ENCODE peak calls at places on chromosomes 11 and 22, in six cellular contexts. M, F, I, G, D and Q are unnamed samples.

GRCh38 chr22:49768961-49769690 is 58.5 kb downstream of the BRD1 start:
- ATAC-seq in M (peak; percentile 32), F (peak; percentile 31), I (peak; percentile 91), G (no peak), D (peak; percentile 44), Q (peak; percentile 52)

GRCh38 chr11:33160147-33160546 is 1.1 kb downstream of the CSTF3 start:
- ATAC-seq in M (no peak), F (no peak), I (no peak), G (no peak), D (no peak), Q (no peak)

GRCh38 chr11:409008-409599 is 5.7 kb downstream of the SIGIRR start:
- ATAC-seq in M (no peak), F (no peak), I (no peak), G (no peak), D (no peak), Q (no peak)

GRCh38 chr11:100925935-100926334 is 203.7 kb downstream of the PGR start:
- ATAC-seq in M (no peak), F (no peak), I (no peak), G (no peak), D (no peak), Q (no peak)

GRCh38 chr22:39610766-39611165 is 40.2 kb downstream of the CACNA1I start:
- ATAC-seq in M (no peak), F (no peak), I (no peak), G (no peak), D (no peak), Q (no peak)

GRCh38 chr11:12922980-12923507 is 86.1 kb upstream of the RASSF10 start:
- ATAC-seq in M (no peak), F (no peak), I (peak; percentile 37), G (no peak), D (peak; percentile 33), Q (no peak)

GRCh38 chr22:22536916-22537315 is 16.8 kb upstream of the ZNF280A start:
- ATAC-seq in M (no peak), F (no peak), I (no peak), G (no peak), D (no peak), Q (no peak)

GRCh38 chr22:41862160-41862529 is 29.2 kb downstream of the SREBF2 start:
- ATAC-seq in M (peak; percentile 3), F (no peak), I (peak; percentile 28), G (peak; percentile 66), D (no peak), Q (no peak)

GRCh38 chr11:3723014-3723708 is 52.0 kb upstream of the CHRNA10 start:
- ATAC-seq in M (peak; percentile 66), F (peak; percentile 56), I (peak; percentile 83), G (no peak), D (no peak), Q (peak; percentile 71)

GRCh38 chr22:39290724-39291161 is 28.7 kb downstream of the RPL3 start:
- ATAC-seq in M (peak; percentile 37), F (peak; percentile 14), I (peak; percentile 92), G (no peak), D (peak; percentile 43), Q (peak; percentile 53)

GRCh38 chr22:38246692-38247091 is 26.1 kb downstream of the TMEM184B start:
- ATAC-seq in M (peak; percentile 8), F (no peak), I (peak; percentile 12), G (no peak), D (peak; percentile 88), Q (peak; percentile 73)

GRCh38 chr11:75786101-75786736 is 17.6 kb downstream of the DGAT2 start:
- ATAC-seq in M (peak; percentile 47), F (peak; percentile 25), I (no peak), G (no peak), D (no peak), Q (no peak)

GRCh38 chr11:134139873-134140331 is 71.0 kb downstream of the JAM3 start:
- ATAC-seq in M (peak; percentile 92), F (peak; percentile 83), I (peak; percentile 96), G (peak; percentile 73), D (peak; percentile 87), Q (peak; percentile 88)

GRCh38 chr11:101955278-101955677 is 39.0 kb upstream of the ANGPTL5 start:
- ATAC-seq in M (no peak), F (no peak), I (no peak), G (no peak), D (no peak), Q (no peak)

GRCh38 chr11:57604289-57605010 is 7.0 kb downstream of the SERPING1 start:
- ATAC-seq in M (no peak), F (no peak), I (no peak), G (no peak), D (no peak), Q (no peak)

GRCh38 chr11:1224491-1225385 is 1.9 kb downstream of the MUC5B start:
- ATAC-seq in M (no peak), F (no peak), I (no peak), G (no peak), D (no peak), Q (no peak)

GRCh38 chr11:35525501-35526175 is at the start of gene PAMR1:
- ATAC-seq in M (peak; percentile 88), F (peak; percentile 82), I (no peak), G (no peak), D (peak; percentile 91), Q (peak; percentile 90)

GRCh38 chr22:19755722-19756287 is 4.8 kb upstream of the TBX1 start:
- ATAC-seq in M (no peak), F (no peak), I (no peak), G (no peak), D (no peak), Q (no peak)

GRCh38 chr11:129704831-129705230 is 110.8 kb upstream of the TMEM45B start:
- ATAC-seq in M (no peak), F (no peak), I (no peak), G (no peak), D (no peak), Q (no peak)

GRCh38 chr11:43943931-43944751 is 1.7 kb downstream of the C11orf96 start:
- ATAC-seq in M (peak; percentile 49), F (peak; percentile 11), I (peak; percentile 30), G (no peak), D (no peak), Q (no peak)

GRCh38 chr11:43944761-43945311 is 2.4 kb downstream of the C11orf96 start:
- ATAC-seq in M (peak; percentile 71), F (peak; percentile 68), I (peak; percentile 75), G (peak; percentile 40), D (peak; percentile 26), Q (peak; percentile 31)

GRCh38 chr11:43942651-43943356 is 367 bp downstream of the C11orf96 start:
- ATAC-seq in M (peak; percentile 3), F (no peak), I (peak; percentile 13), G (peak; percentile 23), D (peak; percentile 12), Q (peak; percentile 14)

GRCh38 chr11:43941257-43941879 is 1.1 kb upstream of the C11orf96 start:
- ATAC-seq in M (no peak), F (no peak), I (no peak), G (no peak), D (no peak), Q (no peak)

DNA sequence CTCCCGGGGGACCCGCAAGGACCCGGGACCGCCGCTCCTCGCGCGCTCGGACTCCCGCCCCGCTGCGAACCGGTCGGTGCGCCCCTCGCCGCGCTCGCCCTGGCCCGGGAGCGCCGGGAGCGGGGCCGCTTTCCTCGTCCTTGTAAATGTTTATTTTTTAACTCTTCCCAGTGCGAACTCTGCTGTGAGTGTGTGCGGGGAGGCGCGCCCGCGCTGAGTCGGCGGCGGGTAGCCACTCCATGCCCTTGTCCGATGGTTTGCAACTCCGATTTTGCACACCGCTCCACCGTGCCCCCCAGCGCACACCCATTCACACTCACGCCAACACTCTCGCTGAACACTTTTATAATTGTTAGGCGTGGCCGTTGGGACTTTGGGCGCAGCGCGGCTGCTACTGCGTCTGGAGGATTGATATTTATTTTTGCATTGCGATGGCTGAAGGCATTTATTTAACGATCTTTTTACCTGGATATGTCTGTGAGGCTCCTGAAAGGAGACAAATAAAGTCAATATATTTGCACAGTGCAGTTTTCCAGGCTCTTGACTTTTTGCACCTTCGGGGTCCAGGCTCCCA is 1.0 kb downstream of the C11orf96 start:
- ATAC-seq in M (no peak), F (no peak), I (no peak), G (no peak), D (no peak), Q (no peak)
- H3K27me3 ChIP-seq in M (peaks cover 52% of the 10 kb centered on the region), F (peaks cover 34% of the 10 kb centered on the region), I (peaks cover 4% of the 10 kb centered on the region), G (peaks cover 23% of the 10 kb centered on the region), D (no peaks in the 10 kb centered on the region), Q (peaks cover 16% of the 10 kb centered on the region)

GRCh38 chr11:18986744-18987143 is 47.5 kb upstream of the MRGPRX1 start:
- ATAC-seq in M (no peak), F (no peak), I (no peak), G (no peak), D (no peak), Q (no peak)
- H3K4me3 ChIP-seq in M (no peak overlapping the region), F (no peak overlapping the region), I (no peak overlapping the region), G (no peak overlapping the region), D (no peak overlapping the region), Q (no peak overlapping the region)

DNA sequence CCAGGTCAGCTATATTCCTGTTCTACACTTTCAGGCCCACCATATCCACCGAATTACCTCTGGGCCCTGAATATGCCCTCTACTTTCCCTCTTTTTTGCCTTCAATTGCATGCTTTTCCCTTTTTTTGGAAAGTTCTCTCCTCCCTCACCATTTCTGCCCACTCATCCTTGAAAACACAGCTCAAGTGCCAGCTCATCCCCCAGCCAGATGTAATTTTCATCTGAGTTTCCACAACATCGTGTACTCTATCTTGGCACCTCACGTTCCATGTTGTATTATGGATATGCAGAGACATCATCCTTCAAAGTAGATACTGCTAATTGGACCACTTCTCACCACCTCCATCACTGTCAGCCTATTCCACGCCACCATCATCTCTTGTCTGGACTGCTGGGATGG is 129.8 kb upstream of the HSD17B12 start:
- ATAC-seq in M (no peak), F (no peak), I (no peak), G (no peak), D (no peak), Q (no peak)
- H3K27me3 ChIP-seq in M (peaks cover 81% of the 10 kb centered on the region), F (peaks cover 54% of the 10 kb centered on the region), I (peaks cover 8% of the 10 kb centered on the region), G (peaks cover 1% of the 10 kb centered on the region), D (no peaks in the 10 kb centered on the region), Q (peaks cover 71% of the 10 kb centered on the region)

GRCh38 chr11:16881074-16881709 is 133.0 kb downstream of the PLEKHA7 start:
- ATAC-seq in M (peak; percentile 87), F (peak; percentile 89), I (peak; percentile 98), G (no peak), D (peak; percentile 86), Q (peak; percentile 67)

GRCh38 chr11:16881766-16882165 is 132.4 kb downstream of the PLEKHA7 start:
- ATAC-seq in M (peak; percentile 15), F (no peak), I (no peak), G (no peak), D (no peak), Q (no peak)

GRCh38 chr11:16876840-16877239 is 137.4 kb downstream of the PLEKHA7 start:
- ATAC-seq in M (no peak), F (no peak), I (no peak), G (no peak), D (no peak), Q (no peak)

GRCh38 chr11:16880184-16880583 is 134.0 kb downstream of the PLEKHA7 start:
- ATAC-seq in M (peak; percentile 60), F (no peak), I (no peak), G (no peak), D (peak; percentile 35), Q (no peak)

GRCh38 chr11:16879690-16880089 is 134.5 kb downstream of the PLEKHA7 start:
- ATAC-seq in M (peak; percentile 68), F (peak; percentile 27), I (no peak), G (no peak), D (no peak), Q (no peak)
- H3K4me3 ChIP-seq in M (no peak overlapping the region), F (no peak overlapping the region), I (no peak overlapping the region), G (no peak overlapping the region), D (no peak overlapping the region), Q (no peak overlapping the region)